ENCODE peak calls at places on chromosome 5, in four cellular contexts. One of them, this sample, is unnamed.

GRCh38 chr5:172795401-172795977 is 24.5 kb upstream of the DUSP1 start:
- DNase-seq in endothelial cell: no peak
- DNase-seq in neural crest cell: no peak
- DNase-seq in stomach: peak; percentile 72
- DNase-seq in this sample: peak; percentile 70

GRCh38 chr5:40623480-40624420 is 56.0 kb upstream of the PTGER4 start:
- DNase-seq in endothelial cell: no peak
- DNase-seq in neural crest cell: no peak
- DNase-seq in stomach: no peak
- DNase-seq in this sample: no peak

GRCh38 chr5:94777163-94777885 is 158.9 kb downstream of the SLF1 start:
- DNase-seq in endothelial cell: no peak
- DNase-seq in neural crest cell: no peak
- DNase-seq in stomach: no peak
- DNase-seq in this sample: no peak

GRCh38 chr5:98503582-98503981 is 269.9 kb upstream of the RGMB start:
- DNase-seq in endothelial cell: no peak
- DNase-seq in neural crest cell: no peak
- DNase-seq in stomach: no peak
- DNase-seq in this sample: no peak

GRCh38 chr5:79436821-79437220 is 77.1 kb downstream of the HOMER1 start:
- DNase-seq in endothelial cell: no peak
- DNase-seq in neural crest cell: no peak
- DNase-seq in stomach: no peak
- DNase-seq in this sample: no peak

GRCh38 chr5:122896598-122897282 is 51.3 kb downstream of the SNX24 start:
- DNase-seq in endothelial cell: no peak
- DNase-seq in neural crest cell: no peak
- DNase-seq in stomach: no peak
- DNase-seq in this sample: no peak

GRCh38 chr5:80284720-80285119 is 28.9 kb upstream of the SERINC5 start:
- DNase-seq in endothelial cell: no peak
- DNase-seq in neural crest cell: no peak
- DNase-seq in stomach: no peak
- DNase-seq in this sample: no peak

GRCh38 chr5:178762960-178763359 is 32.5 kb upstream of the ZNF354A start:
- DNase-seq in endothelial cell: no peak
- DNase-seq in neural crest cell: no peak
- DNase-seq in stomach: peak; percentile 1
- DNase-seq in this sample: no peak

GRCh38 chr5:37814699-37815098 is 25.1 kb downstream of the GDNF start:
- DNase-seq in endothelial cell: no peak
- DNase-seq in neural crest cell: no peak
- DNase-seq in stomach: no peak
- DNase-seq in this sample: no peak

GRCh38 chr5:95022967-95023695 is 261.8 kb downstream of the MCTP1 start:
- DNase-seq in endothelial cell: no peak
- DNase-seq in neural crest cell: no peak
- DNase-seq in stomach: no peak
- DNase-seq in this sample: no peak

GRCh38 chr5:50325237-50325832 is 115.8 kb downstream of the EMB start:
- DNase-seq in endothelial cell: peak; percentile 7
- DNase-seq in neural crest cell: peak; percentile 3
- DNase-seq in stomach: no peak
- DNase-seq in this sample: no peak

GRCh38 chr5:95369796-95370195 is 21.4 kb upstream of the FAM81B start:
- DNase-seq in endothelial cell: no peak
- DNase-seq in neural crest cell: no peak
- DNase-seq in stomach: no peak
- DNase-seq in this sample: no peak

GRCh38 chr5:135194126-135194488 is 160.1 kb upstream of the PITX1 start:
- DNase-seq in endothelial cell: no peak
- DNase-seq in neural crest cell: no peak
- DNase-seq in stomach: no peak
- DNase-seq in this sample: no peak

GRCh38 chr5:38339446-38339845 is 81.1 kb downstream of the EGFLAM start:
- DNase-seq in endothelial cell: no peak
- DNase-seq in neural crest cell: no peak
- DNase-seq in stomach: no peak
- DNase-seq in this sample: no peak

GRCh38 chr5:32298056-32298420 is 14.7 kb downstream of the MTMR12 start:
- DNase-seq in endothelial cell: no peak
- DNase-seq in neural crest cell: no peak
- DNase-seq in stomach: no peak
- DNase-seq in this sample: peak; percentile 28

GRCh38 chr5:163409384-163409783 is 28.0 kb upstream of the CCNG1 start:
- DNase-seq in endothelial cell: no peak
- DNase-seq in neural crest cell: no peak
- DNase-seq in stomach: no peak
- DNase-seq in this sample: no peak

GRCh38 chr5:139565411-139566305 is 4.5 kb downstream of the UBE2D2 start:
- DNase-seq in endothelial cell: no peak
- DNase-seq in neural crest cell: no peak
- DNase-seq in stomach: no peak
- DNase-seq in this sample: peak; percentile 81

GRCh38 chr5:173673295-173674170 is 57.1 kb upstream of the BOD1 start:
- DNase-seq in endothelial cell: peak; percentile 30
- DNase-seq in neural crest cell: no peak
- DNase-seq in stomach: peak; percentile 34
- DNase-seq in this sample: no peak

GRCh38 chr5:169786219-169786618 is 149.1 kb downstream of the DOCK2 start:
- DNase-seq in endothelial cell: no peak
- DNase-seq in neural crest cell: no peak
- DNase-seq in stomach: no peak
- DNase-seq in this sample: no peak

GRCh38 chr5:126104951-126105350 is 318.3 kb upstream of the GRAMD2B start:
- DNase-seq in endothelial cell: no peak
- DNase-seq in neural crest cell: no peak
- DNase-seq in stomach: no peak
- DNase-seq in this sample: no peak

GRCh38 chr5:120546922-120547321 is 82.8 kb downstream of the PRR16 start:
- DNase-seq in endothelial cell: no peak
- DNase-seq in neural crest cell: no peak
- DNase-seq in stomach: no peak
- DNase-seq in this sample: no peak

GRCh38 chr5:142944140-142944539 is 174.0 kb downstream of the ARHGAP26 start:
- DNase-seq in endothelial cell: no peak
- DNase-seq in neural crest cell: no peak
- DNase-seq in stomach: no peak
- DNase-seq in this sample: no peak

GRCh38 chr5:10655686-10656075 is 91.8 kb downstream of the ANKRD33B start:
- DNase-seq in endothelial cell: no peak
- DNase-seq in neural crest cell: no peak
- DNase-seq in stomach: peak; percentile 9
- DNase-seq in this sample: no peak

GRCh38 chr5:32312194-32312681 is 501 bp downstream of the MTMR12 start:
- DNase-seq in endothelial cell: peak; percentile 56
- DNase-seq in neural crest cell: peak; percentile 41
- DNase-seq in stomach: peak; percentile 77
- DNase-seq in this sample: peak; percentile 83

GRCh38 chr5:81151546-81151945 is 81.6 kb upstream of the CKMT2 start:
- DNase-seq in endothelial cell: no peak
- DNase-seq in neural crest cell: no peak
- DNase-seq in stomach: no peak
- DNase-seq in this sample: no peak

GRCh38 chr5:89047591-89047990 is 164.6 kb upstream of the MEF2C start:
- DNase-seq in endothelial cell: no peak
- DNase-seq in neural crest cell: no peak
- DNase-seq in stomach: no peak
- DNase-seq in this sample: no peak

GRCh38 chr5:130198927-130199326 is 294.7 kb downstream of the CHSY3 start:
- DNase-seq in endothelial cell: no peak
- DNase-seq in neural crest cell: no peak
- DNase-seq in stomach: no peak
- DNase-seq in this sample: no peak
- TF ChIP-seq CTCF in endothelial cell: no peak
- TF ChIP-seq CTCF in neural crest cell: peak; percentile 46
- TF ChIP-seq CTCF in stomach: no peak
- TF ChIP-seq CTCF in this sample: no peak

DNA sequence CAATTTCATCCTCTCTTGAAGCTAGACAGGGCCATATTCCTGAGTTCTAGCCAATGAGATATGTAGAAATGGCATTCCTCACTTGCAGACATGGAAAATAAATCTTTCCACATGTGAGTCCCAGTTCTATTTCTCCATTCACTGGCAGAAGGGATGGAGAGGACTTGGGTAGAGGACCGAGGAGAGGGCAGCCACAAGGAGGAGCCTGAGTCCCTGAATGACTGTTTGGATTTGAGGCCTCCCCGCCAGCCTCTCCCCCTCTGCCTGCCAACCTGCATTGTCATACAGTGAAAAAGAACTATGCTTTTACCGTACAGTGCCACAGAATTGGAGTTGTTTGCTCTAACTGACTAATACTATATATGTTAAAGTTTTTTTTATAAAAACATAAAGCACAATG is 583.0 kb upstream of the WWC1 start:
- DNase-seq in endothelial cell: no peak
- DNase-seq in neural crest cell: no peak
- DNase-seq in stomach: no peak
- DNase-seq in this sample: no peak
- TF ChIP-seq CTCF in endothelial cell: no peak
- TF ChIP-seq CTCF in neural crest cell: no peak
- TF ChIP-seq CTCF in stomach: no peak
- TF ChIP-seq CTCF in this sample: no peak

GRCh38 chr5:158154226-158155005 is 295.5 kb upstream of the CLINT1 start:
- DNase-seq in endothelial cell: no peak
- DNase-seq in neural crest cell: no peak
- DNase-seq in stomach: no peak
- DNase-seq in this sample: no peak
- TF ChIP-seq CTCF in endothelial cell: no peak
- TF ChIP-seq CTCF in neural crest cell: no peak
- TF ChIP-seq CTCF in stomach: no peak
- TF ChIP-seq CTCF in this sample: no peak

DNA sequence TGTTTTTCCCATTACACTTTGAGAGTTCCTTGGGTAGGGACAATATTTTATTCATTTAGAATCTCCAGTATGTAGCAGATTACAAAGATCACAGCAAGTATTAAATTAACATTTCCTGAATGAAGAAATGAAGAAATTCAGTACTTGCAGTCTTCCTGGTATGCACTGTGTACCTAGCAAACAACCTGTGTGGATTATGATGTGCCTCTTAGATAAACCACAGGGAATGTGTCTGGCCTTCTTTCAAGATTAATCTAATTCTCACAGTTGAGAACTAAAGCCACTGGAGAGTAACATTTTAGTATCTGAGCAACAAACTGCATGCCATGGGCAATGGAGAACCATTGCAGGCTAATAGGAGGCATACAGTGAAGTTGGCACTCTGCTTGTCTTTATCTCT is 199.4 kb downstream of the AP3B1 start:
- DNase-seq in endothelial cell: no peak
- DNase-seq in neural crest cell: no peak
- DNase-seq in stomach: no peak
- DNase-seq in this sample: no peak
- TF ChIP-seq CTCF in endothelial cell: no peak
- TF ChIP-seq CTCF in neural crest cell: no peak
- TF ChIP-seq CTCF in stomach: no peak
- TF ChIP-seq CTCF in this sample: no peak

DNA sequence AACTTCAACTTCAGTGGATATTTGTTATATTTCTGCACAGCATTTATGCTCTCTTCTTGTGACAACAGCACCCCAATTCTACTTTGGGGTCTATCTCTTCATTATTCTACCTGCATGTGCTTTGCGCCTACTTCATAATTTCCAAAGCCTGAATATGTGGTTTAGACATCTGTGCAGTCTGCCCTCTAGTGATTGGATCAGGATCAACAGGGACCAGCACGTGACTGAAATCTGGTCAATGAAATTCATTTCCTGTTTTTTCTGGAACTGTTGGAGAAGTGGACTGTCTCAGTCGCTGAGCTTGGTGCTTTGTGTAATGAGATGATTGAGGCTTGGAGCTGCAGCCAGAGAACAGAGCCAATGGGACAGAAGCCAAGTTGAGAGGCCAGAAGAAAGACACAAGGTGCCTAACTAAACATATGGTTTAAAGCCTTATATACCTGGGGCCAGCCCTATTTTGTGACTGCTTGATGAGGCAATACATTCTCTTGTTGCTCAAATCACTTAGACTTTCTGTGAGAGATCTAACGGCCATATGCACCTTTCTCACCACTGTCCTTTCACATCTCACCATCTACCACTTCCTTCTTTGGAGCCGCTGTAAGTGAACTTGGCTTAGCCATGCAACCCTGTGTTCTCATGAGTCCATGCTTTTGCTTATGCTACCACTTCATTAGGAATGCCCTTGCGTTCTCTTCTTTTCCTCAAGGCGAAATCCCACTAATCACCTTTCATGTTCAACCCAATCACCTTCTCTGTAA is 68.8 kb upstream of the PPP2R2B start:
- DNase-seq in endothelial cell: peak; percentile 39
- DNase-seq in neural crest cell: peak; percentile 11
- DNase-seq in stomach: no peak
- DNase-seq in this sample: no peak
- TF ChIP-seq CTCF in endothelial cell: peak; percentile 59
- TF ChIP-seq CTCF in neural crest cell: peak; percentile 62
- TF ChIP-seq CTCF in stomach: no peak
- TF ChIP-seq CTCF in this sample: peak; percentile 32

GRCh38 chr5:107056278-107056677 is 614.5 kb downstream of the EFNA5 start:
- DNase-seq in endothelial cell: no peak
- DNase-seq in neural crest cell: no peak
- DNase-seq in stomach: no peak
- DNase-seq in this sample: no peak
- TF ChIP-seq CTCF in endothelial cell: no peak
- TF ChIP-seq CTCF in neural crest cell: no peak
- TF ChIP-seq CTCF in stomach: no peak
- TF ChIP-seq CTCF in this sample: no peak

DNA sequence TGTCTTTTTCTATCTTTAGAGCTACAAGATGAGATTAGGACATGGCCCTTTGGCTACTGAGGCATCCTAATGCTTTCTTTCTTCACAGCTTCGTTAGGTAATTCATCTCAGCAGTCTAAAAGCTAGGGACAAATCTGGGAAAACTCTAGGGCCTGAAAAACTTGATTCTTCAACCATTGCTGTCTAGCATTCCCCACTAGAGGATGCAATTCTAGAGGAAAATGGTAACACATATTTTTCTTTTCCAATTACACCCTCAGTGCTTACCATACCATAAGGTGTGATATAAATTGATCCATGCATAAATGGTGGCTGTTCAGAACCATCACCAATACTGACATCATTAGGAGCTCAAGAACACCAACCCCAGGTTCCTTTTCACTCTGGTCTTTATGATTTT is 525.8 kb upstream of the TRPC7 start:
- DNase-seq in endothelial cell: no peak
- DNase-seq in neural crest cell: no peak
- DNase-seq in stomach: no peak
- DNase-seq in this sample: no peak
- TF ChIP-seq CTCF in endothelial cell: no peak
- TF ChIP-seq CTCF in neural crest cell: no peak
- TF ChIP-seq CTCF in stomach: no peak
- TF ChIP-seq CTCF in this sample: no peak

GRCh38 chr5:69367697-69368279 is 1.5 kb downstream of the AK6 start:
- DNase-seq in endothelial cell: no peak
- DNase-seq in neural crest cell: no peak
- DNase-seq in stomach: no peak
- DNase-seq in this sample: no peak
- TF ChIP-seq CTCF in endothelial cell: no peak
- TF ChIP-seq CTCF in neural crest cell: no peak
- TF ChIP-seq CTCF in stomach: no peak
- TF ChIP-seq CTCF in this sample: no peak